ENCODE peak calls at places on chromosomes 12 and 14, in five cellular contexts. K is heart right ventricle, X is AG10803, R is fibroblast of pulmonary artery, A is AG04449. M is an unnamed sample.

GRCh38 chr12:101799774-101800173 is 31.0 kb downstream of the GNPTAB start:
- DNase-seq in R (no peak), K (no peak), X (no peak), A (no peak), M (no peak)

GRCh38 chr12:132329036-132329738 is at the start of gene GALNT9:
- DNase-seq in R (peak), K (no peak), X (no peak), A (no peak), M (no peak)

GRCh38 chr12:127723236-127723635 is 543.7 kb upstream of the TMEM132C start:
- DNase-seq in A (no peak), K (no peak), X (no peak), R (no peak), M (no peak)

GRCh38 chr12:23895792-23896218 is 53.7 kb downstream of the SOX5 start:
- DNase-seq in R (peak), K (no peak), X (no peak), A (no peak), M (no peak)

GRCh38 chr12:132717011-132717410 is 6.4 kb downstream of the PGAM5 start:
- DNase-seq in R (no peak), X (no peak), A (no peak), K (no peak), M (no peak)

GRCh38 chr14:47276931-47277330 is 398.5 kb downstream of the MDGA2 start:
- DNase-seq in K (no peak), R (no peak), A (no peak), X (no peak), M (no peak)

GRCh38 chr12:126067930-126068329 is 1002.7 kb downstream of the AACS start:
- DNase-seq in R (no peak), X (no peak), K (no peak), A (no peak), M (no peak)

GRCh38 chr12:95834572-95834971 is 24.2 kb upstream of the SNRPF start:
- DNase-seq in X (no peak), K (no peak), R (no peak), A (no peak), M (no peak)

GRCh38 chr14:20614038-20614840 is 23.1 kb upstream of the RNASE12 start:
- DNase-seq in K (no peak), X (no peak), A (no peak), R (peak), M (peak)

GRCh38 chr14:64838656-64839055 is 41.1 kb downstream of the SPTB start:
- DNase-seq in A (no peak), X (no peak), R (no peak), K (no peak), M (no peak)

GRCh38 chr12:32104572-32105355 is 1.9 kb upstream of the BICD1 start:
- DNase-seq in K (no peak), X (no peak), A (no peak), R (no peak), M (no peak)

GRCh38 chr12:102063066-102063465 is 1.3 kb upstream of the WASHC3 start:
- DNase-seq in K (no peak), R (no peak), A (no peak), X (no peak), M (no peak)

GRCh38 chr14:68793734-68794129 is 865 bp upstream of the ZFP36L1 start:
- DNase-seq in K (no peak), X (no peak), A (no peak), R (no peak), M (peak)

GRCh38 chr14:90561031-90561430 is 164.2 kb downstream of the CALM1 start:
- DNase-seq in A (no peak), X (no peak), R (no peak), K (no peak), M (no peak)

GRCh38 chr12:71014180-71014785 is 93.7 kb upstream of the PTPRR start:
- DNase-seq in K (no peak), R (peak), X (peak), A (no peak), M (peak)

GRCh38 chr14:95516554-95517209 is at the start of gene SYNE3:
- DNase-seq in K (peak), X (no peak), A (no peak), R (no peak), M (peak)

GRCh38 chr12:100908501-100908900 is 113.9 kb downstream of the ANO4 start:
- DNase-seq in A (no peak), K (no peak), X (peak), R (peak), M (peak)

GRCh38 chr12:62813031-62813829 is 121.7 kb downstream of the PPM1H start:
- DNase-seq in A (no peak), R (peak), K (peak), X (peak), M (peak)

GRCh38 chr12:45725631-45726593 is 3.6 kb upstream of the ARID2 start:
- DNase-seq in X (peak), R (peak), K (peak), A (no peak), M (peak)

GRCh38 chr12:6438345-6438744 is 6.4 kb upstream of the CD27 start:
- DNase-seq in X (no peak), A (no peak), K (no peak), R (no peak), M (no peak)

GRCh38 chr14:100440207-100440631 is 117.1 kb downstream of the SLC25A47 start:
- DNase-seq in K (peak), R (peak), X (peak), A (no peak), M (peak)

GRCh38 chr12:89390802-89391673 is 38.7 kb upstream of the DUSP6 start:
- DNase-seq in X (peak), K (no peak), A (peak), R (peak), M (peak)

GRCh38 chr14:49483266-49483665 is 102.9 kb downstream of the RPS29 start:
- DNase-seq in K (no peak), R (no peak), X (no peak), A (no peak), M (no peak)

GRCh38 chr12:5456906-5457305 is 25.0 kb downstream of the NTF3 start:
- DNase-seq in A (peak), K (no peak), X (peak), R (peak), M (peak)

GRCh38 chr14:99215277-99215676 is 56.7 kb downstream of the BCL11B start:
- DNase-seq in R (peak), K (no peak), A (peak), X (peak), M (peak)

GRCh38 chr12:19675361-19675760 is 236.1 kb downstream of the AEBP2 start:
- DNase-seq in K (no peak), R (no peak), X (no peak), A (no peak), M (no peak)

GRCh38 chr14:99382071-99382640 is 98.5 kb downstream of the SETD3 start:
- DNase-seq in K (no peak), A (no peak), R (no peak), X (no peak), M (no peak)

GRCh38 chr12:116406529-116406928 is 129.0 kb upstream of the MED13L start:
- DNase-seq in K (peak), X (peak), R (peak), A (peak), M (peak)

GRCh38 chr12:81797100-81797499 is 38.0 kb upstream of the PPFIA2 start:
- DNase-seq in X (no peak), K (no peak), R (peak), A (no peak), M (peak)

GRCh38 chr12:50129297-50129696 is 17.3 kb downstream of the COX14 start:
- DNase-seq in X (no peak), R (no peak), K (no peak), A (no peak), M (no peak)

GRCh38 chr12:19978193-19978592 is 390.1 kb upstream of the PDE3A start:
- DNase-seq in K (no peak), R (peak), X (peak), A (peak), M (peak)

DNA sequence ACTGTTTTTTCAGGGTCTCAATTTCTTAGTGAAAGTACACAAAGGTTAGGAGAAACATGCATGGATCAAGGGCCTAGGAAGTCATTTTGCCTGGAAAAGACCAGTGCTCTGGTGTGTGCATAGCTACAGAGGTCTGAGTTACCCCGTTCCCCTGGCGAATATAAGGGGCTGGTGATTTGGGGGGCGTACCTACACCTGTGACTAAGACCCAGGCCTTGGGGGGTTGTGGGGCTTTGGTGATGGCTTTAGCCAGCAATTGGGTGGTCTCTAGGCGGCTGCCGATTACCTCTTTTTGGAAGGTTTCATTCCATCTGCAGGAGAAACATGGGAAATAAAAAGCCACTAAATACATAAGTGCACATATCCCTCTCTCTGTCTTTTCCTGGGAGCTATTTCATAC is 1.1 kb downstream of the SDR39U1 start:
- DNase-seq in R (no peak), A (no peak), K (no peak), X (no peak), M (no peak)
- H3K4me3 ChIP-seq in R (peak), A (peak), K (peak), X (peak), M (peak)

DNA sequence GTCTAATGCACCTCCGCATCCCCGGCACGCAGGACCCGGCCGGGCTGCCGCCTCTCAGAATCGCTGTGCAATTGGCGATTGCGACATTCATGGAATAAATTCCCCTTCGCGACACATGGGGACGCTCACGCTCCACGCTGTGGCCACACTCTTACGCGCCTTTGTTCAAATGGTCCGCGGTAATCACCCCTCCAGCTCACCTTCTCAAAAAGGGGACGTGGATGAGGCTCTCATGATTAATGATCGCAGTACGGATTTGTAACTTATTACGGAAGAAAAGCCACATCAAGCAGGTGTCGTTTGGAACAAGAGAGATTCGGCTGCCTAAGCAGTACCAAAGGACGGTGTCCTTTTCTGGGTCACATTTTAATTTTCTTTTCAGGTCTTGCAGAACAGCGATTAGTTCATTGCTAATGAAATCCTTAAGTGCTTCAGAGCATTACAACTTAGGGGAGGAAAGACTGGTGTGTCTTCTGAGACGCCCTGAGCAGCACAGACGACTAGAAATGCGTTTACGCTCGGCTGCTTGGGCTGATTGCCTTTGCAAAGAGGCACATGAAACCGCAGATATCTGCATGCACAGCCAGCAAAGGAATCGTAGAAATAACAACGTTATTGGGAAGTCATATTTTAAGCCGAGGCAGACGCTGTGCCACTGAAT is 37.3 kb upstream of the ADGRD1 start:
- DNase-seq in A (no peak), R (peak), X (peak), K (peak), M (peak)
- TF ChIP-seq CTCF in A (peak), R (peak), X (peak), K (peak), M (peak)

GRCh38 chr12:113157218-113157859 is 7.8 kb downstream of the CFAP73 start:
- DNase-seq in X (no peak), K (no peak), A (no peak), R (no peak), M (no peak)
- H3K4me3 ChIP-seq in X (no peak), K (no peak), A (no peak), R (no peak), M (no peak)

GRCh38 chr12:96906849-96907664 is at the start of gene NEDD1:
- DNase-seq in A (no peak), K (peak), X (peak), R (peak), M (peak)

GRCh38 chr12:96907681-96908163 is 665 bp downstream of the NEDD1 start:
- DNase-seq in X (peak), R (peak), K (peak), A (no peak), M (peak)

GRCh38 chr12:96906498-96906848 is 584 bp upstream of the NEDD1 start:
- DNase-seq in X (no peak), R (no peak), K (no peak), A (no peak), M (no peak)

GRCh38 chr12:96901175-96901574 is 5.9 kb upstream of the NEDD1 start:
- DNase-seq in A (no peak), X (no peak), R (no peak), K (no peak), M (no peak)

DNA sequence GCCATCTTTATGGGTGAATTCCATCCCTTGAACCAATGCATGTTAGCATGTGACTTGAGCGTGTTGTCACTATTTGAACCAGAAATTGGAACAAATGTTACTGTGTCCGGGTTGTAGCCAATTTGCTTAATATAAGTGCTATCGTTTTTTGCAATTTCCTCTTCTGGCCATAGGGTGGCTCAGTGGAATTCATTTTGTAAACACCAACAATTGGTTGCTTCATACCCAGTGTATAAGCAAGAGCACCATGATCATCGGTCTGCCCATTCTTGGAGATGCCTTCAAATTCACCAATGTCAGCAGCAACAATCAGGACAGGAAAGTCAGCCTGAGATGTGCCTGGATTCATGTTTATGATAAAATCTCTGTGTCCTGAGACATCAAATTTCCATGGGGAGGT is 5.0 kb upstream of the NEDD1 start:
- DNase-seq in X (no peak), K (no peak), A (no peak), R (no peak), M (peak)
- TF ChIP-seq CTCF in X (no peak), K (no peak), A (no peak), R (no peak), M (peak)

DNA sequence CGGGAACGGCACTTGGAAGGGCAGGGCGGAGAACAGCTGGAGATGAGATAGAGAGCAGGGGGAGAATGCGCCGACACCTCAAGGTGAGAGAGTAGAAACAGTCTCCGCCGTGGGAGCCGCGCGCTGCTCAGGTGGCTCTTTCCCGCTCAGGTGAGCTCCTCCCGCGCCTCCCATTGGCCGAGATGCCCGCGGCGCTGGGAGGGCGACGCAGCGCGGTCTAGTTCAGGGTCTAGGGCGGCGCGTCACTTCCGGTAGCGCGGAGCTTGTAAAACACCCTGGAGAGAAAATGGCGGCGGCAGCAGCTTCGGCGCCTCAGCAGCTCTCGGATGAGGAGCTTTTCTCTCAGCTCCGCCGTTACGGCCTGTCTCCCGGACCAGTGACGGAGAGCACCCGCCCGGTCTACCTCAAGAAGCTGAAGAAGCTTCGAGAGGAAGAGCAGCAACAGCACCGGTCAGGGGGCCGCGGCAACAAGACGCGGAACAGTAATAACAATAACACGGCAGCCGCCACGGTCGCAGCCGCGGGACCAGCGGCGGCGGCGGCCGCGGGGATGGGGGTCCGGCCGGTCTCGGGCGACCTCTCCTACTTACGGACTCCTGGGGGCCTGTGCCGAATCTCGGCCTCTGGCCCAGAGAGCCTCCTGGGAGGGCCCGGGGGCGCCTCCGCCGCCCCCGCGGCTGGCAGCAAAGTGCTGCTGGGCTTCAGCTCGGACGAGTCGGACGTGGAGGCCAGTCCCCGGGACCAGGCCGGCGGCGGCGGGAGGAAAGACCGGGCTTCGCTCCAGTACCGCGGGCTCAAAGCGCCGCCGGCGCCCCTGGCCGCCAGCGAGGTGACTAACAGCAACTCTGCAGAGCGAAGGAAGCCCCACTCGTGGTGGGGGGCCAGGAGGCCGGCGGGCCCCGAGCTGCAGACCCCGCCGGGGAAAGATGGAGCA is at the start of gene LEMD3:
- DNase-seq in K (peak), A (peak), R (peak), X (peak), M (peak)
- H3K4me3 ChIP-seq in K (peak), A (peak), R (peak), X (peak), M (peak)

GRCh38 chr14:56846970-56847928 is 37.0 kb upstream of the OTX2 start:
- DNase-seq in X (no peak), K (no peak), A (no peak), R (no peak), M (no peak)

GRCh38 chr14:56840221-56840620 is 29.9 kb upstream of the OTX2 start:
- DNase-seq in X (no peak), K (no peak), A (no peak), R (no peak), M (no peak)

GRCh38 chr14:56841611-56842010 is 31.3 kb upstream of the OTX2 start:
- DNase-seq in A (no peak), X (no peak), R (no peak), K (no peak), M (no peak)

GRCh38 chr14:56844603-56845002 is 34.3 kb upstream of the OTX2 start:
- DNase-seq in K (no peak), X (no peak), R (no peak), A (no peak), M (no peak)
- TF ChIP-seq CTCF in K (no peak), X (no peak), R (no peak), A (no peak), M (no peak)

GRCh38 chr12:49091056-49091835 is 3.4 kb downstream of the DHH start:
- DNase-seq in A (no peak), K (no peak), R (no peak), X (no peak), M (no peak)

GRCh38 chr12:49089831-49090773 is 4.5 kb downstream of the DHH start:
- DNase-seq in R (peak), A (no peak), K (no peak), X (peak), M (peak)

GRCh38 chr12:49088932-49089330 is 5.7 kb downstream of the DHH start:
- DNase-seq in A (no peak), R (no peak), K (no peak), X (no peak), M (no peak)

GRCh38 chr12:49086116-49086515 is 8.5 kb downstream of the DHH start:
- DNase-seq in A (peak), K (no peak), R (peak), X (peak), M (peak)

GRCh38 chr12:49088190-49088931 is 6.2 kb downstream of the DHH start:
- DNase-seq in R (peak), K (peak), A (peak), X (peak), M (peak)
- H3K4me3 ChIP-seq in R (peak), K (peak), A (no peak), X (no peak), M (no peak)

GRCh38 chr14:102323102-102323501 is 3.6 kb downstream of the ZNF839 start:
- DNase-seq in X (peak), R (peak), K (peak), A (peak), M (peak)
- TF ChIP-seq CTCF in X (peak), R (peak), K (peak), A (peak), M (peak)

DNA sequence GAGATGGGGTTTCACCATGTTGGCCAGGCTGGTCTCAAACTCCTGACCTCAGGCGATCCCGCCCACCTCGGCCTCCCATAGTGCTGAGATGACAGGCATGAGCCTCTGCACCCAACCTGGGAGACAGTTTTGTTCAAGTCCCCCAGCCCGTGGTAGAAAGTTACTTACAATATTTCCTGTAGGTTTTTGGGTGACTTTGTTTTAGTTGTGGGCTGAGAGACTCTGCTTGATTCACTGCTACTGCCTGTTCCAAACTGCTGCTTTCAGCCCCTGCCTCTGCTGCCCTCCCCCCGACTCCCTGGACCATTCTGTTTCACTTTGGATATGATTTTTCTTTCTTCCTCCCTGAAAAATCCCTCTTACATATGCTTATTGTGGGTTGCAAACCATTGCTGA is 13.4 kb upstream of the PCNX1 start:
- DNase-seq in X (no peak), K (no peak), A (no peak), R (no peak), M (no peak)
- H3K4me3 ChIP-seq in X (no peak), K (no peak), A (no peak), R (no peak), M (no peak)

M was measured in fibroblast of villous mesenchyme.